ENCODE peak calls at places on chromosomes 12 and 14, in six cellular contexts. One of them, this sample, is unnamed.

GRCh38 chr14:31843361-31844091 is 233.6 kb upstream of the ARHGAP5 start:
- DNase-seq in GM12878: no peak
- DNase-seq in NB4: no peak
- DNase-seq in K562: no peak
- DNase-seq in HepG2: no peak
- DNase-seq in A549: no peak
- DNase-seq in this sample: peak

GRCh38 chr12:52004042-52004648 is 2.6 kb upstream of the TAMALIN start:
- DNase-seq in A549: peak
- DNase-seq in NB4: peak
- DNase-seq in GM12878: no peak
- DNase-seq in HepG2: peak
- DNase-seq in K562: peak
- DNase-seq in this sample: peak

GRCh38 chr12:4653257-4653656 is 4.3 kb downstream of the NDUFA9 start:
- DNase-seq in HepG2: no peak
- DNase-seq in A549: no peak
- DNase-seq in GM12878: no peak
- DNase-seq in NB4: no peak
- DNase-seq in K562: no peak
- DNase-seq in this sample: no peak

GRCh38 chr14:22882529-22883190 is 362 bp upstream of the REM2 start:
- DNase-seq in HepG2: no peak
- DNase-seq in K562: peak
- DNase-seq in NB4: no peak
- DNase-seq in A549: peak
- DNase-seq in GM12878: no peak
- DNase-seq in this sample: peak

GRCh38 chr14:89419973-89420482 is 3.0 kb upstream of the FOXN3 start:
- DNase-seq in NB4: no peak
- DNase-seq in GM12878: no peak
- DNase-seq in HepG2: no peak
- DNase-seq in A549: no peak
- DNase-seq in K562: no peak
- DNase-seq in this sample: no peak

GRCh38 chr14:32013083-32013482 is 64.0 kb upstream of the ARHGAP5 start:
- DNase-seq in A549: peak
- DNase-seq in K562: peak
- DNase-seq in HepG2: peak
- DNase-seq in GM12878: no peak
- DNase-seq in NB4: no peak
- DNase-seq in this sample: no peak

GRCh38 chr12:27434673-27435565 is 11.6 kb upstream of the SMCO2 start:
- DNase-seq in HepG2: no peak
- DNase-seq in A549: no peak
- DNase-seq in GM12878: no peak
- DNase-seq in NB4: peak
- DNase-seq in K562: peak
- DNase-seq in this sample: peak

GRCh38 chr12:122064780-122065588 is 13.6 kb upstream of the MLXIP start:
- DNase-seq in HepG2: peak
- DNase-seq in A549: peak
- DNase-seq in K562: peak
- DNase-seq in GM12878: no peak
- DNase-seq in NB4: peak
- DNase-seq in this sample: peak

GRCh38 chr12:129789921-129790320 is 113.9 kb downstream of the TMEM132D start:
- DNase-seq in K562: no peak
- DNase-seq in A549: no peak
- DNase-seq in GM12878: no peak
- DNase-seq in HepG2: no peak
- DNase-seq in NB4: no peak
- DNase-seq in this sample: no peak

GRCh38 chr14:68884031-68885030 is 91.5 kb upstream of the ZFP36L1 start:
- DNase-seq in A549: peak
- DNase-seq in K562: no peak
- DNase-seq in GM12878: no peak
- DNase-seq in NB4: no peak
- DNase-seq in HepG2: peak
- DNase-seq in this sample: peak

GRCh38 chr12:27548301-27549199 is 24.5 kb downstream of the PPFIBP1 start:
- DNase-seq in NB4: peak
- DNase-seq in K562: no peak
- DNase-seq in A549: no peak
- DNase-seq in GM12878: no peak
- DNase-seq in HepG2: peak
- DNase-seq in this sample: no peak

GRCh38 chr12:13268606-13269005 is 72.1 kb downstream of the EMP1 start:
- DNase-seq in K562: no peak
- DNase-seq in NB4: no peak
- DNase-seq in GM12878: no peak
- DNase-seq in A549: no peak
- DNase-seq in HepG2: no peak
- DNase-seq in this sample: no peak

GRCh38 chr14:106605548-106606448 is 1079.4 kb downstream of the TMEM121 start:
- DNase-seq in GM12878: peak
- DNase-seq in K562: peak
- DNase-seq in NB4: peak
- DNase-seq in HepG2: peak
- DNase-seq in A549: peak
- DNase-seq in this sample: no peak

GRCh38 chr12:55995366-55995765 is 1.7 kb upstream of the SUOX start:
- DNase-seq in NB4: no peak
- DNase-seq in A549: no peak
- DNase-seq in HepG2: peak
- DNase-seq in GM12878: no peak
- DNase-seq in K562: no peak
- DNase-seq in this sample: no peak

GRCh38 chr12:27814851-27815591 is 35.0 kb upstream of the MANSC4 start:
- DNase-seq in GM12878: no peak
- DNase-seq in A549: no peak
- DNase-seq in K562: no peak
- DNase-seq in NB4: no peak
- DNase-seq in HepG2: no peak
- DNase-seq in this sample: no peak

GRCh38 chr12:7021956-7022355 is 3.7 kb upstream of the LPCAT3 start:
- DNase-seq in NB4: peak
- DNase-seq in K562: no peak
- DNase-seq in A549: no peak
- DNase-seq in HepG2: no peak
- DNase-seq in GM12878: no peak
- DNase-seq in this sample: no peak
- TF ChIP-seq MYC in NB4: no peak
- TF ChIP-seq MYC in K562: no peak
- TF ChIP-seq MYC in A549: no peak
- TF ChIP-seq MYC in HepG2: no peak
- TF ChIP-seq MYC in GM12878: no peak
- TF ChIP-seq MYC in this sample: no peak

DNA sequence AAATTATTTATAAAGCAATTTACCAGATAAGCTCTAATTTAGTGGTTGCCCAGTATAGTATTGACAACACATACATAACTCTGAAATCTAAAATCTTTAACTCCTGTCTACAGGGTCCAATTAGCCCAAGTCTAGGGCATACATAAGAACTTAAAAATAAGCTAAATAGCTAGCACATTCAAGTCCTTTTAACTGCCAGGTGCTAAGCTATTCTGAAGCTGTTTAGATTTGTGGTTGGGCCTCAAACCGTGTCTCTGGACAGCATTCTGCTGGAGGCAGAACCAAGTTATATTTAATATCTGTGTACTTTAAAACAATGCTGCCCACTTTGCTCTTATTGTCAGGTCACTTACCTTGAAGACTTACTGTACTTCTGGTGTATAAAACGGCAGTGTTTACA is 19.0 kb downstream of the RPS6KA5 start:
- DNase-seq in A549: no peak
- DNase-seq in GM12878: no peak
- DNase-seq in NB4: no peak
- DNase-seq in K562: no peak
- DNase-seq in HepG2: no peak
- DNase-seq in this sample: no peak
- TF ChIP-seq MYC in A549: no peak
- TF ChIP-seq MYC in GM12878: no peak
- TF ChIP-seq MYC in NB4: no peak
- TF ChIP-seq MYC in K562: no peak
- TF ChIP-seq MYC in HepG2: no peak
- TF ChIP-seq MYC in this sample: no peak

GRCh38 chr14:52031781-52032180 is 37.1 kb downstream of the NID2 start:
- DNase-seq in K562: no peak
- DNase-seq in HepG2: no peak
- DNase-seq in GM12878: no peak
- DNase-seq in A549: no peak
- DNase-seq in NB4: no peak
- DNase-seq in this sample: no peak
- TF ChIP-seq MYC in K562: no peak
- TF ChIP-seq MYC in HepG2: no peak
- TF ChIP-seq MYC in GM12878: no peak
- TF ChIP-seq MYC in A549: no peak
- TF ChIP-seq MYC in NB4: no peak
- TF ChIP-seq MYC in this sample: no peak

DNA sequence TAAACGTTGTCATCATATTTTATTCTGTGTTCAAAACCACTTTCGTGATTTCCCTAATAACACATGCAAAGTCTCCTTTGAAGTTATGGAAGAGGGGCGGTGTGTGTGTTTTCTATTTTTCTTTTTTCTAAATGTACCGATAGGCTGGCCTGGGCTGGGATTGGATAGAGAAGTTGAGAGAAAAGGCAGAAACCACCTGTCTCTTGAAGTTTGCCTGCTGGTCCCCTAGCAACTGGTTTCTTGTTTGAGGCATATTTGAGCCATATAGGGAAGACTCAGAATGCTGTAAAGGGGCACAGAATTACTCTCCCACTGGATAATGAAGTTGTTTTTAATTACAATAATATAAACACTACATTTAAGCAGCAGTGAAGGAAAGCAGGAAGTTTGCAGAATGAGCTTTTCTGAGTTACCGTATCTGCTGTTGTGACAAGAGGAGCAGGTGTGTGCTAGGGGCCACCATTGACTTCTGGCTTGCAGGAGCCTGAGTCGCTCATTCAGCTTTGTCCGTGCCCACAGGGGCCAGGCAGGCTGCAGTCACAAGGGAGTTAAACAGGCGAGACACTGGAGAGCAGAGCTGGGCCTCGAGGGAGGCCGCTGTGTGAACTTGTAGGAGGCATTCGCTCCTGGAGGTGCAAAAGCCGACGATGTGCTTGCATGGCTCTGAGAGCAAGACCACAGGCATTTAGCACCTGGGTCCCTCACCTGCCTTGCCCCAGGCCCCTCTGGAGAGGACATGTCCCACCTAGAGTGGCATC is 173.9 kb upstream of the RGS6 start:
- DNase-seq in GM12878: no peak
- DNase-seq in K562: no peak
- DNase-seq in A549: no peak
- DNase-seq in HepG2: no peak
- DNase-seq in NB4: no peak
- DNase-seq in this sample: no peak
- TF ChIP-seq MYC in GM12878: no peak
- TF ChIP-seq MYC in K562: no peak
- TF ChIP-seq MYC in A549: no peak
- TF ChIP-seq MYC in HepG2: no peak
- TF ChIP-seq MYC in NB4: no peak
- TF ChIP-seq MYC in this sample: no peak